ENCODE peak calls at places on chromosome 7, in eight cellular contexts. B, E, J, X, S, R, Q and N are unnamed samples.

GRCh38 chr7:47283497-47284131 is 298.3 kb downstream of the TNS3 start:
- DNase-seq in B (no peak), E (no peak), J (no peak), X (no peak), S (no peak), R (peak; percentile 93), Q (no peak), N (no peak)

GRCh38 chr7:105827106-105827870 is 49.1 kb downstream of the ATXN7L1 start:
- DNase-seq in B (no peak), E (no peak), J (no peak), X (peak; percentile 73), S (no peak), R (no peak), Q (no peak), N (no peak)

GRCh38 chr7:76149847-76150691 is 51.6 kb upstream of the SRRM3 start:
- DNase-seq in B (no peak), E (no peak), J (no peak), X (no peak), S (no peak), R (no peak), Q (no peak), N (no peak)

GRCh38 chr7:111108526-111108925 is 17.6 kb downstream of the LRRN3 start:
- DNase-seq in B (no peak), E (no peak), J (peak; percentile 64), X (peak; percentile 81), S (no peak), R (no peak), Q (no peak), N (peak; percentile 41)

GRCh38 chr7:134184767-134185166 is 57.6 kb downstream of the LRGUK start:
- DNase-seq in B (no peak), E (no peak), J (no peak), X (peak; percentile 34), S (no peak), R (no peak), Q (peak; percentile 20), N (no peak)

GRCh38 chr7:73555411-73555982 is 2.0 kb downstream of the BCL7B start:
- DNase-seq in B (no peak), E (no peak), J (peak; percentile 6), X (no peak), S (peak; percentile 39), R (no peak), Q (no peak), N (peak; percentile 61)

GRCh38 chr7:55192718-55193117 is 172.4 kb upstream of the LANCL2 start:
- DNase-seq in B (peak; percentile 66), E (no peak), J (peak; percentile 43), X (peak; percentile 91), S (no peak), R (peak; percentile 19), Q (peak; percentile 71), N (peak; percentile 69)

GRCh38 chr7:141378405-141378804 is 172.8 kb upstream of the AGK start:
- DNase-seq in B (no peak), E (no peak), J (no peak), X (no peak), S (no peak), R (no peak), Q (no peak), N (no peak)

GRCh38 chr7:3117488-3118228 is 74.0 kb upstream of the CARD11 start:
- DNase-seq in B (no peak), E (no peak), J (peak; percentile 2), X (no peak), S (no peak), R (no peak), Q (no peak), N (no peak)
- H3K4me3 ChIP-seq in B (no peak overlapping the region), E (peak overlapping the region; percentile 21), J (no peak overlapping the region), X (no peak overlapping the region), S (no peak overlapping the region), R (no peak overlapping the region), Q (no peak overlapping the region), N (no peak overlapping the region)

GRCh38 chr7:128778946-128779345 is 3.4 kb upstream of the OPN1SW start:
- DNase-seq in B (no peak), E (no peak), J (no peak), X (no peak), S (no peak), R (no peak), Q (no peak), N (no peak)

GRCh38 chr7:128781126-128781525 is 5.5 kb upstream of the OPN1SW start:
- DNase-seq in B (peak; percentile 44), E (no peak), J (peak; percentile 63), X (peak; percentile 63), S (no peak), R (no peak), Q (no peak), N (peak; percentile 99)

GRCh38 chr7:128785738-128786137 is 6.0 kb upstream of the CCDC136 start:
- DNase-seq in B (no peak), E (no peak), J (no peak), X (no peak), S (no peak), R (no peak), Q (no peak), N (no peak)

GRCh38 chr7:128781851-128782250 is 6.3 kb upstream of the OPN1SW start:
- DNase-seq in B (no peak), E (no peak), J (no peak), X (no peak), S (no peak), R (no peak), Q (no peak), N (peak; percentile 75)

DNA sequence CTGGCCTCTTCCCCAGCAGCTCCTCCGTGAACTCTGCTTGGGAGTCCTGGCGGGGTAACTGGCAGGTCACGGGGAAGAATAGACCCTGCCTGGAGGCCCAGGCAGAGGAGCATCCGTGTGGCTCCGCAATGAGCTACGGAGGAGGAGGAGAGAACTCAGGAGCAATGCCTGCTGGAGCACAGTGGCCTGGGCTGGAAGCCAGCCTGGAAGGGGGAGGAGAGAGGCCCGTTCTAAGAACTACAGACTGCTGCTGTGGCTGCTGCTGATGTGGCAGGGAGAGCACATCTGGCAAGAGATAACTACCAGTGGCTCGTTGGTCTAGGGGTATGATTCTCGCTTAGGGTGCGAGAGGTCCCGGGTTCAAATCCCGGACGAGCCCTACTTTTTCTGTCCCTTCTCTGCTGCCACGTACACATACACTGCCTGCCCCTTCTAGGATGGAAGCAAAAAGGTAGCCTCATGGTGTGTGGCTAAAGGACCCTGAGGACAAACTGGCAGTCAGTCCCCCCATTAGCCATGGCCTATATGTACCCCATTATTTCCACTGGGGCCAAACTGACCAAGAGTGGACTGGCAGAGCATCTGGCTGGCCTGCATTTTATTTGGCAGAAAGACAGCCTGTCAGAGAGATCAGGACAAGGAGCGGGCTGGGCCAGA is 7.7 kb upstream of the OPN1SW start:
- DNase-seq in B (peak; percentile 43), E (peak; percentile 30), J (peak; percentile 95), X (peak; percentile 91), S (peak; percentile 43), R (no peak), Q (peak; percentile 90), N (peak; percentile 89)
- H3K4me3 ChIP-seq in B (no peak overlapping the region), E (no peak overlapping the region), J (no peak overlapping the region), X (peak overlapping the region; percentile 26), S (no peak overlapping the region), R (no peak overlapping the region), Q (peak overlapping the region; percentile 40), N (no peak overlapping the region)

DNA sequence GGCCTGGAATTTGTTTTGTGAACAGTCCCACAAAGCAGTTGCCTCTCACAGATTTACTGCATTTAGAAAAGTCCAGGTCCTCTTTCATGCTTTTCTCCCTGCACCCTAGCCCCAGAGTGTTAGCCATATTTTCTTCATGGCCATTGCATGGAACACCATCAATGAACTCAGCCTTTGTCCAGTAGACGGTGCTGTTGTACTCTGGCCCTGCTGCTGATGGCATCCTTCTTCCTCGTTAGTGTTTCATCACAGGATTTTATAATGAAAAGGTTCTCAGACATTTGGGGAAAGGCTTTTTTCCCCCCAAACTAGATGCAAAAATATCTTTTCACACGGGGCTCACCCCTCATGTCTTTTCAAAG is 93.0 kb upstream of the SLC25A13 start:
- DNase-seq in B (no peak), E (no peak), J (peak; percentile 36), X (peak; percentile 49), S (peak; percentile 66), R (no peak), Q (peak; percentile 27), N (peak; percentile 35)
- H3K4me3 ChIP-seq in B (no peak overlapping the region), E (no peak overlapping the region), J (no peak overlapping the region), X (no peak overlapping the region), S (no peak overlapping the region), R (no peak overlapping the region), Q (no peak overlapping the region), N (no peak overlapping the region)

GRCh38 chr7:44325811-44326241 is 432 bp upstream of the CAMK2B start:
- DNase-seq in B (no peak), E (no peak), J (peak; percentile 7), X (no peak), S (no peak), R (no peak), Q (no peak), N (no peak)
- H3K4me3 ChIP-seq in B (no peak overlapping the region), E (peak overlapping the region; percentile 38), J (peak overlapping the region; percentile 41), X (no peak overlapping the region), S (no peak overlapping the region), R (no peak overlapping the region), Q (no peak overlapping the region), N (no peak overlapping the region)

GRCh38 chr7:116673504-116673865 is 1.5 kb downstream of the MET start:
- DNase-seq in B (no peak), E (no peak), J (no peak), X (no peak), S (no peak), R (no peak), Q (no peak), N (no peak)

GRCh38 chr7:116672596-116673503 is 854 bp downstream of the MET start:
- DNase-seq in B (no peak), E (no peak), J (peak; percentile 16), X (peak; percentile 57), S (peak; percentile 8), R (no peak), Q (no peak), N (peak; percentile 31)

GRCh38 chr7:116675812-116676355 is 3.9 kb downstream of the MET start:
- DNase-seq in B (no peak), E (no peak), J (no peak), X (no peak), S (no peak), R (no peak), Q (no peak), N (no peak)

GRCh38 chr7:116671681-116672595 is at the start of gene MET:
- DNase-seq in B (no peak), E (peak; percentile 9), J (peak; percentile 73), X (peak; percentile 75), S (peak; percentile 68), R (peak; percentile 60), Q (peak; percentile 65), N (peak; percentile 75)

DNA sequence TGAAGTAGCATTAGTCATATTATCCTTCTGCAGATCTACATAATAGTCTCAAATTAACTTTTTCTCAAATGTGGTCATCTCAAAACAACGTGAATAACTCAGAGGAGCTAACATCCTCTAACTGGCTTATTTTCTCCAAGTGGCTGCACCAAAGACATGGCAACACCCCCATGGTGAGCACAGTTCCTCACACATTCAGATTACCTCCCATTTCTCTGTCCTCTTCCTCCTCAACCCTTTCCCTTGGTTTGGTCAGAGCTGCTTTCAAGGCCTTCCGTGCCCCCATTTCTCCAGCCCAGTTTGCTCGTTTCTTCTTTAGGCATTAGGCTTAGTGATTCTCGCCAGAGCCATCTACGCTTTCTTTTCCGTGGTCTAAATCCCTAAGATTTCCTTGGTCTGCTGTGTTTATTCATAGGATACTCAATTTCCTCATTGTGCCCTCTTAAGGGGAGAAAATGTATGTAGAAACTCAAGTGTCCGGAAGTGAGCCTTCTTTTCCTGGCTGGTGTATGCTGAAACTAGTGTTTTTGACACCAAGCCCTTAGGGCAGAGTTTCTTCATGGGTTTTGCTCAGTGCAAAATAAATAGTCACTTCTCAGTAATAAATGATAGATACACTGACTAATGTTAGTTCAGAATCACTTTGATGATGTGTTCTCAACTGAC is 2.6 kb downstream of the MET start:
- DNase-seq in B (no peak), E (no peak), J (no peak), X (peak; percentile 34), S (no peak), R (no peak), Q (no peak), N (peak; percentile 42)
- H3K4me3 ChIP-seq in B (no peak overlapping the region), E (no peak overlapping the region), J (no peak overlapping the region), X (no peak overlapping the region), S (no peak overlapping the region), R (peak overlapping the region; percentile 95), Q (no peak overlapping the region), N (no peak overlapping the region)